ENCODE peak calls at places on chromosomes 4 and X, in four cellular contexts. H is GM13977, C is mucosa of descending colon, O is lower lobe of right lung. I is an unnamed sample.

GRCh38 chr4:106366026-106366425 is 2.6 kb downstream of the GIMD1 start:
- DNase-seq in H (no peak), C (no peak), O (no peak), I (no peak)

GRCh38 chrX:106484233-106484632 is 127.5 kb upstream of the RADX start:
- DNase-seq in H (peak; percentile 49), C (no peak), O (no peak), I (no peak)

GRCh38 chrX:16511776-16512400 is 138.1 kb upstream of the S100G start:
- DNase-seq in H (no peak), C (no peak), O (no peak), I (no peak)

GRCh38 chr4:113497154-113497553 is 264.4 kb downstream of the CAMK2D start:
- DNase-seq in H (no peak), C (no peak), O (no peak), I (no peak)

GRCh38 chr4:81786063-81786763 is 314.5 kb upstream of the RASGEF1B start:
- DNase-seq in H (no peak), C (no peak), O (no peak), I (no peak)

GRCh38 chr4:15963001-15963451 is at the start of gene FGFBP2:
- DNase-seq in H (no peak), C (peak; percentile 61), O (peak; percentile 59), I (no peak)

GRCh38 chr4:38591617-38592337 is 72.2 kb upstream of the KLF3 start:
- DNase-seq in H (no peak), C (no peak), O (no peak), I (no peak)

GRCh38 chr4:44668521-44668920 is 9.7 kb upstream of the GUF1 start:
- DNase-seq in H (no peak), C (no peak), O (no peak), I (no peak)

GRCh38 chrX:1026263-1027015 is 186.0 kb downstream of the CRLF2 start:
- DNase-seq in H (no peak), C (no peak), O (no peak), I (no peak)

GRCh38 chr4:83308672-83309071 is 24.1 kb upstream of the COQ2 start:
- DNase-seq in H (no peak), C (peak; percentile 44), O (no peak), I (no peak)

GRCh38 chr4:101774807-101775206 is 15.7 kb upstream of the BANK1 start:
- DNase-seq in H (no peak), C (no peak), O (no peak), I (no peak)

GRCh38 chrX:120111611-120112010 is 4.1 kb downstream of the RHOXF1 start:
- DNase-seq in H (no peak), C (no peak), O (no peak), I (no peak)

GRCh38 chr4:43103048-43103447 is 210.5 kb downstream of the GRXCR1 start:
- DNase-seq in H (no peak), C (no peak), O (no peak), I (no peak)

GRCh38 chr4:150308824-150309472 is 230.7 kb downstream of the DCLK2 start:
- DNase-seq in H (no peak), C (no peak), O (no peak), I (no peak)

GRCh38 chr4:57109847-57110634 is at the start of gene IGFBP7:
- DNase-seq in H (peak; percentile 70), C (peak; percentile 60), O (peak; percentile 74), I (peak; percentile 94)

GRCh38 chr4:147049940-147050852 is 104.5 kb upstream of the TTC29 start:
- DNase-seq in H (no peak), C (no peak), O (no peak), I (no peak)

GRCh38 chr4:113502883-113503282 is 258.7 kb downstream of the CAMK2D start:
- DNase-seq in H (no peak), C (no peak), O (no peak), I (no peak)

GRCh38 chrX:150715180-150715579 is 22.0 kb downstream of the MTMR1 start:
- DNase-seq in H (no peak), C (no peak), O (no peak), I (no peak)

GRCh38 chrX:45803383-45803921 is 602.8 kb upstream of the DIPK2B start:
- DNase-seq in H (no peak), C (no peak), O (no peak), I (no peak)

GRCh38 chr4:137387924-137388323 is 144.4 kb downstream of the PCDH18 start:
- DNase-seq in H (no peak), C (no peak), O (no peak), I (no peak)

GRCh38 chrX:10447577-10448214 is 172.7 kb downstream of the MID1 start:
- DNase-seq in H (no peak), C (no peak), O (no peak), I (no peak)

GRCh38 chr4:2243682-2244380 is 1.9 kb upstream of the HAUS3 start:
- DNase-seq in H (peak; percentile 44), C (peak; percentile 62), O (peak; percentile 58), I (no peak)
- TF ChIP-seq CTCF in H (peak; percentile 36), C (no peak), O (peak; percentile 38), I (peak; percentile 60)

DNA sequence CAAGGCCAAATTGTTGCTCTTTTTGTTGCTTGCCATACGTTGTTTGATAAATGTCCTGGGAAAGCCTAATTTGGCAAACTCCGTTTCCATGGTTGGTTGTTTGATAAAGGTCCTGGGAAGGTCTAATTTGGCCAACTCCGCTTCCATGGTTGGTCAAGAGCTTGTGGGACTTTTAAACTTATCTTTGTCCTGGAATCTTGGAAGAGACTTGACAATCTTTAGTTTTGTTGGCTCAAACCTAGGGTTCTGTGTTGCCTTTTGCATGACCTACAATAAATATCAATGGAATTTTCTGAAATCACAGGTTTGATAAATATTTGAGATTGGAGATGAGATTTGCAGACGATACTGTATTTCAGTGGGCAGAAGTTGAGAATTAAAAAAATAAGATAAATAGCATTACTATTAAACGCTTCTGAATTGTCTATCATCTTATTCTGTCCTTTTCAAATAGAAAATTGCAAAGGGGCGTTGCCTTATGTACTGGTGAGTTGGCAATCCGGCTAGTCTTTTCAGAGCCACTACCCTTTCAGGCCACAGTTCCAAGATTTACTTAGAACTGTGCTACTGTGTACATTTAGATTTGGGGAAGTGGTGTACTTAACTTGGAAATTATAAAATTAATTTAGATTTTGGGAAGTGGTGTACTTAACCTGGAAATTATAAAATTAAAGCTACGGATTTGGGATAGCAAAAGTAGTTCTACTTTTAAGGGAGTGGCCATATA is 832 bp downstream of the OSTC start:
- DNase-seq in H (no peak), C (no peak), O (no peak), I (no peak)
- TF ChIP-seq CTCF in H (no peak), C (no peak), O (no peak), I (no peak)

GRCh38 chr4:5757954-5758353 is 47.0 kb downstream of the EVC start:
- DNase-seq in H (no peak), C (no peak), O (no peak), I (no peak)

GRCh38 chr4:5757091-5757490 is 46.1 kb downstream of the EVC start:
- DNase-seq in H (no peak), C (no peak), O (no peak), I (no peak)

GRCh38 chr4:5758741-5759140 is 47.7 kb downstream of the EVC start:
- DNase-seq in H (no peak), C (no peak), O (no peak), I (no peak)

GRCh38 chr4:5756271-5756670 is 45.3 kb downstream of the EVC start:
- DNase-seq in H (no peak), C (no peak), O (no peak), I (no peak)

GRCh38 chr4:5757536-5757935 is 46.5 kb downstream of the EVC start:
- DNase-seq in H (no peak), C (no peak), O (no peak), I (no peak)
- TF ChIP-seq CTCF in H (no peak), C (no peak), O (no peak), I (no peak)

GRCh38 chrX:12269484-12269883 is 131.2 kb downstream of the FRMPD4 start:
- DNase-seq in H (no peak), C (no peak), O (no peak), I (no peak)
- TF ChIP-seq CTCF in H (no peak), C (no peak), O (no peak), I (no peak)

GRCh38 chr4:129167640-129168260 is 71.8 kb downstream of the C4orf33 start:
- DNase-seq in H (no peak), C (no peak), O (no peak), I (no peak)
- TF ChIP-seq CTCF in H (no peak), C (no peak), O (no peak), I (peak; percentile 39)

GRCh38 chrX:122739770-122740169 is 444.3 kb upstream of the GRIA3 start:
- DNase-seq in H (no peak), C (no peak), O (no peak), I (no peak)
- TF ChIP-seq CTCF in H (peak; percentile 7), C (no peak), O (no peak), I (no peak)

DNA sequence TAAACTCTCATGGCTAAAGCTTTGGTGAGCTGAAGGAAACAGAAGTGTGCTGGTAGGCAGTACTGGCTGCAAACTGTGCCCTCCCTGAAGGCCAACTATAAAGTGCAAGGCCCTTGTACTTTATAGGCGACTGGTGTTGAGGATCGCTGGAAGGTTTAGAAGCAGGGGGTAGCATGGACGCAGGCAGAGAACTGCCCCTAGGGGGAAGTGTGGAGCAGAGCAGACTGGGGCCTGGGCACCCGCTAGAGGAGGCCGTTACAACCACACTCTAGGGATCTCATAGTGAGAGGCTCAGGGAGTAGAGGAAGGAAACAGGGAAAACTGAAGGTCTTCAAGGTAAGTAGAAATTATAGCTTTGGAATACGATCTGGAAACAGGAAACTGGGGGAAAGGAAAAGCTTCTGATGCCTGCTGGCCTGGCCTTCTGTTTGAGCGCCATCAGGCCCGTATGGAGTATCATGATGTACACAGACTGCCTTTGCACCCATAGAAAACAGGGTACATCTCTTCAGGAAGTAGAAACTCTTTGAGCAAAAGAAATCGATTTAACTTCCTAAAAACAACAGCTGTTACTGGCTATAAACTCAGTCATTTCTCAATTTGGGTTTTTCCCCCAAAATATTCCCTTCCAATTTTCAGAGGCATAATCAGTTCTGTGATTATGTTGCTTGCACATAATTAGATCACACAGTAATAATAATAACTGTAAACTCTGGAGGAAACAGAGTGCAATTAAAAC is 23.9 kb upstream of the TMSB4X start:
- DNase-seq in H (no peak), C (peak; percentile 77), O (peak; percentile 54), I (no peak)
- TF ChIP-seq CTCF in H (peak; percentile 82), C (no peak), O (peak; percentile 38), I (peak; percentile 58)

I was measured in chondrocyte.